ENCODE peak calls at places on chromosomes 1 and 21, in seven cellular contexts. X is body of pancreas, U is GM23248, Z is IMR-90, S is mammary epithelial cell, B is PC-9, C is tibial nerve. P is an unnamed sample. For H3K9me3 and H3K27me3, the result is how much of the 10 kb centered on the place peaks cover.

GRCh38 chr1:232481091-232481490 is 148.8 kb downstream of the SIPA1L2 start:
- DNase-seq in X (no peak), U (peak), Z (no peak), S (no peak), B (no peak), C (no peak), P (no peak)

GRCh38 chr1:116679828-116680628 is 12.5 kb upstream of the IGSF3 start:
- DNase-seq in X (no peak), U (no peak), Z (no peak), S (no peak), B (no peak), C (no peak), P (no peak)

GRCh38 chr1:18972531-18972930 is 16.1 kb upstream of the IFFO2 start:
- DNase-seq in X (peak), U (peak), Z (peak), S (peak), B (no peak), C (peak), P (no peak)

GRCh38 chr1:85580046-85580411 is 532 bp upstream of the CCN1 start:
- DNase-seq in X (no peak), U (peak), Z (peak), S (peak), B (no peak), C (peak), P (no peak)

GRCh38 chr1:67821263-67821662 is 12.0 kb downstream of the GNG12 start:
- DNase-seq in X (no peak), U (no peak), Z (no peak), S (no peak), B (no peak), C (no peak), P (no peak)

GRCh38 chr1:221478050-221478949 is 263.6 kb downstream of the DUSP10 start:
- DNase-seq in X (peak), U (peak), Z (peak), S (peak), B (peak), C (peak), P (peak)

GRCh38 chr1:219092206-219092605 is 81.5 kb upstream of the LYPLAL1 start:
- DNase-seq in X (no peak), U (peak), Z (peak), S (peak), B (no peak), C (no peak), P (no peak)

GRCh38 chr1:19390166-19390850 is 78.2 kb downstream of the SLC66A1 start:
- DNase-seq in X (no peak), U (no peak), Z (no peak), S (no peak), B (no peak), C (no peak), P (no peak)

GRCh38 chr1:209530990-209531389 is 52.5 kb upstream of the CAMK1G start:
- DNase-seq in X (no peak), U (peak), Z (no peak), S (peak), B (no peak), C (peak), P (no peak)

GRCh38 chr1:72649211-72649888 is 367.0 kb upstream of the NEGR1 start:
- DNase-seq in X (no peak), U (no peak), Z (no peak), S (peak), B (no peak), C (no peak), P (no peak)

GRCh38 chr1:156055649-156056048 is 1.1 kb downstream of the LAMTOR2 start:
- DNase-seq in X (no peak), U (peak), Z (no peak), S (no peak), B (no peak), C (no peak), P (no peak)

GRCh38 chr1:23558140-23558871 is 995 bp downstream of the ID3 start:
- DNase-seq in X (peak), U (peak), Z (peak), S (no peak), B (peak), C (no peak), P (peak)

GRCh38 chr1:89839516-89839915 is 18.7 kb downstream of the LRRC8D start:
- DNase-seq in X (no peak), U (no peak), Z (no peak), S (no peak), B (no peak), C (no peak), P (no peak)

GRCh38 chr1:61461406-61462384 is 263.2 kb downstream of the TM2D1 start:
- DNase-seq in X (no peak), U (no peak), Z (no peak), S (no peak), B (no peak), C (no peak), P (no peak)

GRCh38 chr21:41612674-41613250 is 104.8 kb upstream of the TMPRSS2 start:
- DNase-seq in X (peak), U (peak), Z (peak), S (peak), B (peak), C (peak), P (peak)

GRCh38 chr21:38273745-38274544 is 17.2 kb downstream of the KCNJ15 start:
- DNase-seq in X (no peak), U (no peak), Z (peak), S (no peak), B (no peak), C (peak), P (no peak)

GRCh38 chr1:9542425-9542824 is 3.2 kb downstream of the SLC25A33 start:
- DNase-seq in X (no peak), U (peak), Z (peak), S (no peak), B (no peak), C (no peak), P (peak)

GRCh38 chr1:64030411-64030810 is 173.0 kb upstream of the UBE2U start:
- DNase-seq in X (no peak), U (no peak), Z (no peak), S (no peak), B (no peak), C (no peak), P (no peak)

GRCh38 chr1:173948594-173948993 is 31.5 kb upstream of the SERPINC1 start:
- DNase-seq in X (no peak), U (no peak), Z (no peak), S (no peak), B (no peak), C (no peak), P (no peak)

GRCh38 chr1:119738100-119738720 is 26.5 kb downstream of the PHGDH start:
- DNase-seq in X (no peak), U (no peak), Z (no peak), S (no peak), B (no peak), C (no peak), P (no peak)

GRCh38 chr1:39576016-39576657 is 453 bp downstream of the PABPC4 start:
- DNase-seq in X (peak), U (peak), Z (no peak), S (no peak), B (peak), C (no peak), P (no peak)

GRCh38 chr1:245704765-245705164 is 550.0 kb downstream of the KIF26B start:
- DNase-seq in X (no peak), U (peak), Z (peak), S (peak), B (no peak), C (no peak), P (no peak)

GRCh38 chr1:245972476-245972875 is 534.6 kb downstream of the SMYD3 start:
- DNase-seq in X (no peak), U (peak), Z (no peak), S (no peak), B (no peak), C (no peak), P (no peak)

GRCh38 chr1:201781447-201781846 is 47.5 kb upstream of the IPO9 start:
- DNase-seq in X (no peak), U (no peak), Z (peak), S (no peak), B (no peak), C (no peak), P (no peak)

GRCh38 chr1:186715887-186716809 is 35.9 kb upstream of the PTGS2 start:
- DNase-seq in X (no peak), U (peak), Z (peak), S (no peak), B (no peak), C (no peak), P (no peak)

GRCh38 chr1:68269637-68270430 is 37.5 kb upstream of the WLS start:
- DNase-seq in X (no peak), U (peak), Z (peak), S (peak), B (peak), C (no peak), P (no peak)

GRCh38 chr1:2204384-2205190 is 10.0 kb upstream of the FAAP20 start:
- DNase-seq in X (no peak), U (peak), Z (peak), S (no peak), B (peak), C (peak), P (peak)
- H3K4me3 ChIP-seq in X (no peak), U (peak), Z (peak), S (no peak), B (peak), C (peak), P (peak)

GRCh38 chr1:6634278-6635052 is 9.8 kb downstream of the THAP3 start:
- DNase-seq in X (peak), U (peak), Z (peak), S (peak), B (peak), C (peak), P (peak)

GRCh38 chr1:6632588-6633514 is 8.2 kb downstream of the THAP3 start:
- DNase-seq in X (no peak), U (no peak), Z (no peak), S (no peak), B (no peak), C (no peak), P (no peak)

GRCh38 chr1:6637770-6638169 is 13.1 kb downstream of the THAP3 start:
- DNase-seq in X (no peak), U (no peak), Z (no peak), S (no peak), B (no peak), C (no peak), P (no peak)

GRCh38 chr1:6635910-6636760 is 11.5 kb downstream of the THAP3 start:
- DNase-seq in X (no peak), U (no peak), Z (peak), S (no peak), B (no peak), C (no peak), P (no peak)

DNA sequence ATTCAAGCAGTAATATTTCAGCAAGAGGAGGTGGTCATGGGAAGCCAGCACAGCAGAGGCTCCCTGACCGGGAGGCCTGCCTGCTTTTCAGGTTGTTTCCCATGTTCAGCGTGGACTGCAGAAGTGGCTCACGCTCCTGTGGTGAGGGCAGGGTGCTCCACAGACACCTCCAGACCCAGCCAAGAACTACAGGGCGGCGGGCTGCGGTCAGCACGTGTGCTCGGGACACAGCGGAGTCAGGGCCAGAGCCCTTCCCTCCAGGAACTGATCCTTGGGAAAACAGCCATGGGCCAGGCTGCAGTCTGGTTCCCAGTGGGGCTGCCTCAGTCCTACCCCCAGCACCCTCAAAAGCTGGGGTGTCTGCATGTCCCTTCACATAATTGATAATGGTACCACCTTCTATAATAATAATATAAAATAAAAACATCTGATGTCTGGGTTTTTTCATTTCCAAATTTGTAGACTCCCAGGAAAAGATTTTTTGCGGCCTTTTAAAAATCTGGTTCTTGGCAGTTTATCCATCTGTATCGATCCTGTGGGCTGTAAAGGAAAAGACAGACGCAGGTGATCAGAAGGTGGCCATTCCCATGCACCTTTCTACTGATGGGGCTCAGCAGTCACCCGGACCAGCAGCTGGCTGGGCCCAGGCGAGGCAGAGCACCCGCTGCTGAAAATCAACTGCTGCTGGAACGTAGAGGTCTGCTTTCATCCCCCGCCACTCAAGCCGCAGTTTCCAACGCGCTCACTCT is 10.7 kb downstream of the THAP3 start:
- DNase-seq in X (no peak), U (no peak), Z (no peak), S (no peak), B (no peak), C (no peak), P (no peak)
- H3K9me3 ChIP-seq in X (under half), U (under half), Z (under half), S (under half), B (under half), C (under half), P (under half)

GRCh38 chr21:32954353-32954752 is 71.4 kb upstream of the OLIG2 start:
- DNase-seq in X (no peak), U (no peak), Z (no peak), S (no peak), B (no peak), C (no peak), P (no peak)
- H3K27me3 ChIP-seq in X (under half), U (half or more), Z (under half), S (under half), B (half or more), C (under half), P (half or more)

DNA sequence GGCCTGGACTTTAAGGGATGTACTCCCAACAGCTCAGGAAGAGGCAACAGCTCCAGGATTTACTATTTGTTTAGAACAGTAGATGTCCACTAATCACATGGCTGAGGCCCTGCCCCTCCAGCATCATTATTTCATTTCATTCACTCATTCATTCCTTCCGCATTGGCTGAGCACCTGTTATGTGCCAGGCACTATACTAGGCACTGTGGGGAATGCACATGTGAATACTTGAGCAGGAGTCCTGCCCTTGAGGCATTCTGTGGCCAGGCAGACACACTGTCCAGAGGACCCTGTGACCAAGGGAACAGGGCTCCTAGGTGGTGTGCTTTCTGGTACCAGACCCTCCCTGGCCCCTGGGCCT is 24.3 kb downstream of the KIAA1614 start:
- DNase-seq in X (no peak), U (no peak), Z (no peak), S (no peak), B (no peak), C (no peak), P (no peak)
- H3K4me3 ChIP-seq in X (no peak), U (no peak), Z (no peak), S (no peak), B (no peak), C (no peak), P (no peak)

GRCh38 chr1:204380293-204380831 is 20.6 kb upstream of the PLEKHA6 start:
- DNase-seq in X (no peak), U (no peak), Z (no peak), S (peak), B (peak), C (no peak), P (no peak)

GRCh38 chr1:204377800-204378608 is 18.3 kb upstream of the PLEKHA6 start:
- DNase-seq in X (peak), U (peak), Z (no peak), S (peak), B (peak), C (no peak), P (peak)

GRCh38 chr1:204383163-204383904 is 23.6 kb upstream of the PLEKHA6 start:
- DNase-seq in X (no peak), U (no peak), Z (no peak), S (no peak), B (no peak), C (no peak), P (no peak)

GRCh38 chr1:204384636-204385354 is 25.1 kb upstream of the PLEKHA6 start:
- DNase-seq in X (peak), U (peak), Z (peak), S (peak), B (no peak), C (no peak), P (peak)

GRCh38 chr1:204382714-204383083 is 23.0 kb upstream of the PLEKHA6 start:
- DNase-seq in X (no peak), U (no peak), Z (no peak), S (no peak), B (no peak), C (no peak), P (no peak)
- H3K9me3 ChIP-seq in X (under half), U (under half), Z (under half), S (under half), B (under half), C (under half), P (under half)

GRCh38 chr1:37762516-37762915 is 2.4 kb downstream of the EPHA10 start:
- DNase-seq in X (no peak), U (no peak), Z (no peak), S (no peak), B (no peak), C (no peak), P (no peak)

GRCh38 chr1:37767488-37767887 is 2.6 kb upstream of the EPHA10 start:
- DNase-seq in X (no peak), U (no peak), Z (no peak), S (no peak), B (no peak), C (no peak), P (no peak)

GRCh38 chr1:37763791-37764741 is 854 bp downstream of the EPHA10 start:
- DNase-seq in X (peak), U (peak), Z (peak), S (peak), B (peak), C (no peak), P (peak)

GRCh38 chr1:37765937-37766664 is 1.2 kb upstream of the EPHA10 start:
- DNase-seq in X (no peak), U (peak), Z (no peak), S (no peak), B (no peak), C (no peak), P (peak)

GRCh38 chr1:37764888-37765441 is at the start of gene EPHA10:
- DNase-seq in X (no peak), U (no peak), Z (no peak), S (no peak), B (no peak), C (no peak), P (peak)
- H3K27me3 ChIP-seq in X (under half), U (under half), Z (under half), S (under half), B (half or more), C (under half), P (under half)

DNA sequence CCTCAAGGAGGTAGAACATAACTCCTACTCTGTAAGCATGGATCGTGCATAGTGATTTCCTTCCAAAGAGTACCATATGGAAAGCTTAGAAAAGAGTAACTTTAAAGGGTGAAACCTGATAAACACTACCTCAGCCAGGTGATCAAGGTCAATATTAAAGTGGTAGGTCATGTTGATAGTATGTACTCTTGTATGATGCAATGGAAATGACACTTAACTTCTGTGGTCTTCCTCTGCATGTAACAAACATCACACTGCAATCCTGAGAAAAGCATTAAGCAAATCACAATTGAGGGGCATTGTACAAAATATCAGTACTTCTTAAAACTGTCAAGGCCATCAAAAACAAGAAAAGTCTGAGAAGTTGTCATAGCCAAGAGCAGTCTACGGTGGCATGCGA is 83.8 kb downstream of the LEPR start:
- DNase-seq in X (no peak), U (no peak), Z (no peak), S (no peak), B (no peak), C (no peak), P (no peak)
- H3K4me3 ChIP-seq in X (no peak), U (no peak), Z (no peak), S (no peak), B (no peak), C (no peak), P (no peak)